ENCODE peak calls at places on chromosomes 6 and 20, in four cellular contexts. T, W, V and Z are unnamed samples.

GRCh38 chr6:3762852-3763251 is 11.3 kb upstream of the PXDC1 start:
- DNase-seq in T (no peak), W (no peak), V (no peak), Z (no peak)

GRCh38 chr6:6812427-6812826 is 223.9 kb downstream of the LY86 start:
- DNase-seq in T (no peak), W (no peak), V (no peak), Z (no peak)

GRCh38 chr6:156718647-156719394 is 58.4 kb upstream of the ARID1B start:
- DNase-seq in T (no peak), W (peak), V (no peak), Z (no peak)

GRCh38 chr20:37823276-37823980 is 79.5 kb upstream of the VSTM2L start:
- DNase-seq in T (no peak), W (no peak), V (no peak), Z (no peak)

GRCh38 chr6:81906709-81907204 is 154.3 kb upstream of the TENT5A start:
- DNase-seq in T (no peak), W (no peak), V (no peak), Z (no peak)

GRCh38 chr6:161031721-161032495 is 40.3 kb downstream of the MAP3K4 start:
- DNase-seq in T (no peak), W (peak), V (no peak), Z (no peak)

GRCh38 chr6:159871241-159871640 is 19.5 kb upstream of the MAS1 start:
- DNase-seq in T (no peak), W (no peak), V (no peak), Z (no peak)

GRCh38 chr6:105522626-105523322 is 119.9 kb upstream of the PREP start:
- DNase-seq in T (no peak), W (peak), V (no peak), Z (no peak)

GRCh38 chr6:7879980-7880717 is 30.4 kb downstream of the TXNDC5 start:
- DNase-seq in T (no peak), W (no peak), V (no peak), Z (no peak)

GRCh38 chr20:58515240-58516212 is at the start of gene APCDD1L:
- DNase-seq in T (peak), W (peak), V (no peak), Z (no peak)

GRCh38 chr6:28258877-28259777 is at the start of gene NKAPL:
- DNase-seq in T (peak), W (peak), V (peak), Z (no peak)

GRCh38 chr6:106069478-106069877 is 16.7 kb upstream of the PRDM1 start:
- DNase-seq in T (no peak), W (peak), V (no peak), Z (no peak)

GRCh38 chr6:56143796-56144195 is 103.6 kb downstream of the COL21A1 start:
- DNase-seq in T (no peak), W (no peak), V (no peak), Z (no peak)

GRCh38 chr6:132257561-132257960 is 143.7 kb downstream of the MOXD1 start:
- DNase-seq in T (no peak), W (no peak), V (no peak), Z (no peak)

GRCh38 chr6:84921891-84922290 is 157.5 kb upstream of the TBX18 start:
- DNase-seq in T (no peak), W (peak), V (no peak), Z (no peak)

GRCh38 chr20:62768234-62768814 is 27.9 kb upstream of the MRGBP start:
- DNase-seq in T (no peak), W (no peak), V (no peak), Z (no peak)